ENCODE peak calls at places on chromosomes 13 and 19, in seven cellular contexts. W is DMS153; T is activated T-helper 2 cell treated with anti-CD3 and anti-CD28 coated beads, Interferon-gamma antibody, Interleukin-2, Interleukin-4, amounts not matched to agents 10 μg/mL and 5 μg/mL and 100 μg/mL, durations not matched to agents 14 hours and 24 hours and 36 hours; Q is GM04504; U is NCI-H2081; I is ecto neural progenitor cell; V is BJ. L is an unnamed sample.
A peak's percentile ranks its signal among the peaks of the same experiment; 100 is the strongest.

GRCh38 chr19:16180611-16181010 is 4.6 kb upstream of the FAM32A start:
- DNase-seq in W (no peak), T (no peak), Q (no peak), U (no peak), I (no peak), V (peak; percentile 63), L (no peak)

GRCh38 chr19:35347171-35347929 is at the start of gene FFAR1:
- DNase-seq in W (no peak), T (peak; percentile 23), Q (no peak), U (no peak), I (peak; percentile 32), V (no peak), L (no peak)

GRCh38 chr13:49791753-49792549 is 531 bp downstream of the KPNA3 start:
- DNase-seq in W (no peak), T (peak; percentile 45), Q (peak; percentile 3), U (peak; percentile 8), I (peak; percentile 71), V (no peak), L (no peak)

GRCh38 chr19:18304496-18305312 is 18.2 kb downstream of the LSM4 start:
- DNase-seq in W (no peak), T (peak; percentile 77), Q (peak; percentile 71), U (no peak), I (peak; percentile 77), V (no peak), L (no peak)

GRCh38 chr19:33947565-33947964 is 150.9 kb downstream of the KCTD15 start:
- DNase-seq in W (no peak), T (no peak), Q (no peak), U (no peak), I (peak; percentile 46), V (no peak), L (no peak)

GRCh38 chr19:40716031-40716654 is 543 bp downstream of the COQ8B start:
- DNase-seq in W (no peak), T (peak; percentile 24), Q (no peak), U (no peak), I (no peak), V (no peak), L (no peak)

GRCh38 chr13:35618565-35619083 is 142.1 kb upstream of the MAB21L1 start:
- DNase-seq in W (no peak), T (no peak), Q (no peak), U (no peak), I (no peak), V (no peak), L (no peak)

GRCh38 chr19:6947745-6948144 is 60.4 kb downstream of the ADGRE1 start:
- DNase-seq in W (no peak), T (peak; percentile 47), Q (no peak), U (no peak), I (no peak), V (no peak), L (peak; percentile 28)

GRCh38 chr13:75512253-75512652 is 25.4 kb downstream of the COMMD6 start:
- DNase-seq in W (no peak), T (no peak), Q (no peak), U (no peak), I (no peak), V (no peak), L (no peak)

GRCh38 chr13:86918682-86919081 is 752.5 kb upstream of the SLITRK5 start:
- DNase-seq in W (no peak), T (no peak), Q (no peak), U (no peak), I (no peak), V (no peak), L (no peak)

GRCh38 chr13:110575322-110576069 is 14.0 kb upstream of the RAB20 start:
- DNase-seq in W (peak; percentile 46), T (no peak), Q (no peak), U (no peak), I (no peak), V (no peak), L (no peak)

GRCh38 chr19:19224852-19225494 is 13.2 kb downstream of the NCAN start:
- DNase-seq in W (peak; percentile 85), T (peak; percentile 76), Q (peak; percentile 26), U (no peak), I (peak; percentile 88), V (no peak), L (peak; percentile 8)